ENCODE peak calls at places on chromosomes 1 and 21, in five cellular contexts. One of them, this sample, is unnamed.
A peak's percentile ranks its signal among the peaks of the same experiment; 100 is the strongest.

GRCh38 chr1:239761509-239761908 is 330.2 kb upstream of the FMN2 start:
- DNase-seq in mesendoderm: peak; percentile 13
- DNase-seq in fibroblast of lung: no peak
- DNase-seq in uterus: no peak
- DNase-seq in fibroblast of villous mesenchyme: no peak
- DNase-seq in this sample: no peak

GRCh38 chr1:158177705-158178450 is 2.8 kb upstream of the CD1D start:
- DNase-seq in fibroblast of lung: peak; percentile 56
- DNase-seq in fibroblast of villous mesenchyme: peak; percentile 66
- DNase-seq in mesendoderm: peak; percentile 86
- DNase-seq in uterus: peak; percentile 79
- DNase-seq in this sample: peak; percentile 39

GRCh38 chr1:43796111-43796581 is 88.8 kb downstream of the ST3GAL3 start:
- DNase-seq in mesendoderm: no peak
- DNase-seq in uterus: no peak
- DNase-seq in fibroblast of villous mesenchyme: peak; percentile 79
- DNase-seq in fibroblast of lung: peak; percentile 71
- DNase-seq in this sample: peak; percentile 24

GRCh38 chr1:246506440-246506784 is 667 bp downstream of the SMYD3 start:
- DNase-seq in mesendoderm: peak; percentile 11
- DNase-seq in fibroblast of villous mesenchyme: no peak
- DNase-seq in uterus: no peak
- DNase-seq in fibroblast of lung: no peak
- DNase-seq in this sample: no peak

GRCh38 chr1:73673980-73674379 is 524.0 kb downstream of the LRRIQ3 start:
- DNase-seq in fibroblast of lung: no peak
- DNase-seq in fibroblast of villous mesenchyme: no peak
- DNase-seq in uterus: no peak
- DNase-seq in mesendoderm: no peak
- DNase-seq in this sample: peak; percentile 0

GRCh38 chr1:30976143-30976542 is 67.6 kb upstream of the SDC3 start:
- DNase-seq in fibroblast of villous mesenchyme: peak; percentile 42
- DNase-seq in mesendoderm: no peak
- DNase-seq in uterus: no peak
- DNase-seq in fibroblast of lung: peak; percentile 44
- DNase-seq in this sample: no peak

GRCh38 chr1:166839600-166840308 is 479 bp downstream of the POGK start:
- DNase-seq in fibroblast of lung: peak; percentile 18
- DNase-seq in fibroblast of villous mesenchyme: peak; percentile 34
- DNase-seq in uterus: peak; percentile 60
- DNase-seq in mesendoderm: peak; percentile 77
- DNase-seq in this sample: no peak

GRCh38 chr1:206735553-206736031 is 35.0 kb upstream of the IL19 start:
- DNase-seq in fibroblast of villous mesenchyme: peak; percentile 86
- DNase-seq in uterus: no peak
- DNase-seq in mesendoderm: no peak
- DNase-seq in fibroblast of lung: peak; percentile 30
- DNase-seq in this sample: no peak

GRCh38 chr1:56000424-56000823 is 578.9 kb downstream of the PLPP3 start:
- DNase-seq in mesendoderm: no peak
- DNase-seq in uterus: no peak
- DNase-seq in fibroblast of lung: no peak
- DNase-seq in fibroblast of villous mesenchyme: no peak
- DNase-seq in this sample: no peak

GRCh38 chr1:211735208-211736170 is 60.1 kb upstream of the NEK2 start:
- DNase-seq in fibroblast of lung: peak; percentile 62
- DNase-seq in mesendoderm: peak; percentile 86
- DNase-seq in uterus: no peak
- DNase-seq in fibroblast of villous mesenchyme: peak; percentile 64
- DNase-seq in this sample: peak; percentile 33

GRCh38 chr1:109385417-109385816 is 12.3 kb downstream of the SORT1 start:
- DNase-seq in fibroblast of lung: peak; percentile 78
- DNase-seq in fibroblast of villous mesenchyme: no peak
- DNase-seq in mesendoderm: no peak
- DNase-seq in uterus: no peak
- DNase-seq in this sample: peak; percentile 67

GRCh38 chr1:116115476-116115875 is 4.3 kb downstream of the MAB21L3 start:
- DNase-seq in mesendoderm: peak; percentile 88
- DNase-seq in uterus: no peak
- DNase-seq in fibroblast of lung: peak; percentile 82
- DNase-seq in fibroblast of villous mesenchyme: peak; percentile 47
- DNase-seq in this sample: peak; percentile 63

GRCh38 chr1:217910791-217911320 is 279.7 kb downstream of the SPATA17 start:
- DNase-seq in fibroblast of lung: no peak
- DNase-seq in fibroblast of villous mesenchyme: no peak
- DNase-seq in mesendoderm: no peak
- DNase-seq in uterus: no peak
- DNase-seq in this sample: no peak

GRCh38 chr1:13588946-13589345 is 5.3 kb downstream of the PDPN start:
- DNase-seq in fibroblast of lung: no peak
- DNase-seq in fibroblast of villous mesenchyme: no peak
- DNase-seq in mesendoderm: no peak
- DNase-seq in uterus: no peak
- DNase-seq in this sample: no peak

GRCh38 chr1:248714248-248714647 is 11.7 kb upstream of the OR14I1 start:
- DNase-seq in fibroblast of villous mesenchyme: no peak
- DNase-seq in mesendoderm: peak; percentile 34
- DNase-seq in fibroblast of lung: peak; percentile 1
- DNase-seq in uterus: no peak
- DNase-seq in this sample: no peak

GRCh38 chr21:36698160-36699025 is 522 bp upstream of the SIM2 start:
- DNase-seq in fibroblast of lung: no peak
- DNase-seq in fibroblast of villous mesenchyme: no peak
- DNase-seq in mesendoderm: peak; percentile 53
- DNase-seq in uterus: no peak
- DNase-seq in this sample: no peak

GRCh38 chr1:48450505-48450904 is 21.5 kb downstream of the SPATA6 start:
- DNase-seq in fibroblast of villous mesenchyme: no peak
- DNase-seq in uterus: no peak
- DNase-seq in fibroblast of lung: peak; percentile 23
- DNase-seq in mesendoderm: no peak
- DNase-seq in this sample: no peak

GRCh38 chr1:38076038-38076437 is 29.4 kb upstream of the POU3F1 start:
- DNase-seq in fibroblast of villous mesenchyme: peak; percentile 40
- DNase-seq in fibroblast of lung: peak; percentile 15
- DNase-seq in mesendoderm: peak; percentile 85
- DNase-seq in uterus: no peak
- DNase-seq in this sample: no peak

GRCh38 chr1:19179597-19180271 is 30.3 kb downstream of the UBR4 start:
- DNase-seq in fibroblast of lung: peak; percentile 51
- DNase-seq in uterus: no peak
- DNase-seq in mesendoderm: peak; percentile 59
- DNase-seq in fibroblast of villous mesenchyme: peak; percentile 50
- DNase-seq in this sample: no peak

GRCh38 chr1:151639466-151639865 is 27.6 kb downstream of the SNX27 start:
- DNase-seq in uterus: no peak
- DNase-seq in fibroblast of villous mesenchyme: peak; percentile 86
- DNase-seq in fibroblast of lung: peak; percentile 23
- DNase-seq in mesendoderm: peak; percentile 84
- DNase-seq in this sample: peak; percentile 9

GRCh38 chr1:111570781-111571181 is 48.8 kb upstream of the RAP1A start:
- DNase-seq in fibroblast of villous mesenchyme: no peak
- DNase-seq in fibroblast of lung: no peak
- DNase-seq in uterus: no peak
- DNase-seq in mesendoderm: peak; percentile 63
- DNase-seq in this sample: no peak

GRCh38 chr1:22225858-22226584 is 83.1 kb upstream of the WNT4 start:
- DNase-seq in mesendoderm: peak; percentile 62
- DNase-seq in fibroblast of villous mesenchyme: no peak
- DNase-seq in fibroblast of lung: no peak
- DNase-seq in uterus: no peak
- DNase-seq in this sample: no peak

GRCh38 chr1:112770724-112771123 is 55.6 kb upstream of the PPM1J start:
- DNase-seq in fibroblast of villous mesenchyme: no peak
- DNase-seq in mesendoderm: no peak
- DNase-seq in uterus: no peak
- DNase-seq in fibroblast of lung: no peak
- DNase-seq in this sample: no peak

GRCh38 chr1:161069731-161070270 is at the start of gene ARHGAP30:
- DNase-seq in uterus: peak; percentile 25
- DNase-seq in fibroblast of lung: no peak
- DNase-seq in mesendoderm: peak; percentile 42
- DNase-seq in fibroblast of villous mesenchyme: no peak
- DNase-seq in this sample: no peak
- H3K4me3 ChIP-seq in uterus: no peak within 1 kb of the TSS
- H3K4me3 ChIP-seq in fibroblast of lung: no peak within 1 kb of the TSS
- H3K4me3 ChIP-seq in mesendoderm: no peak within 1 kb of the TSS
- H3K4me3 ChIP-seq in fibroblast of villous mesenchyme: no peak within 1 kb of the TSS
- H3K4me3 ChIP-seq in this sample: no peak within 1 kb of the TSS

GRCh38 chr1:3290915-3291314 is 163.6 kb upstream of the ARHGEF16 start:
- DNase-seq in mesendoderm: no peak
- DNase-seq in uterus: no peak
- DNase-seq in fibroblast of villous mesenchyme: no peak
- DNase-seq in fibroblast of lung: no peak
- DNase-seq in this sample: no peak
- H3K4me3 ChIP-seq in mesendoderm: no peak overlapping the region
- H3K4me3 ChIP-seq in uterus: no peak overlapping the region
- H3K4me3 ChIP-seq in fibroblast of villous mesenchyme: no peak overlapping the region
- H3K4me3 ChIP-seq in fibroblast of lung: no peak overlapping the region
- H3K4me3 ChIP-seq in this sample: no peak overlapping the region

DNA sequence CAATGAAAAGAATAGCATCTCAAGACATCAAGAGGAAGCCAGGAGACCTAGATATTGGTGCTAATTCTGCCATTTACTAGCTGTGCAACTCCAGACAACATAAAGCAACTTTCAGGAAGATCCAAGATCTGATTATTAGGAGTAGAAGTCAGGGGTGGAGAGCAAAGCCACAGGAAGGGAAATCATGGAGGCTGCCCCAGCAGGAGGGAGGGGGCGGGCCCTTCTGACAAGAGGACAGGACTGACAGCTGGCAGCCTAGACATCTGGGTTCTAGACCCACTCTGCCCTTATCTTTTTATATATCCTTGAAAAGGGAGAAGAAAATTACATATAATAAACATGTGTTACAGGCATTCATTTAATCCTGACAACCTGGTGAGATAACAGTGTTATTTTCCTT is 46.7 kb downstream of the ARHGEF11 start:
- DNase-seq in uterus: no peak
- DNase-seq in fibroblast of villous mesenchyme: no peak
- DNase-seq in mesendoderm: no peak
- DNase-seq in fibroblast of lung: no peak
- DNase-seq in this sample: no peak
- H3K4me3 ChIP-seq in uterus: no peak overlapping the region
- H3K4me3 ChIP-seq in fibroblast of villous mesenchyme: no peak overlapping the region
- H3K4me3 ChIP-seq in mesendoderm: no peak overlapping the region
- H3K4me3 ChIP-seq in fibroblast of lung: no peak overlapping the region
- H3K4me3 ChIP-seq in this sample: no peak overlapping the region

DNA sequence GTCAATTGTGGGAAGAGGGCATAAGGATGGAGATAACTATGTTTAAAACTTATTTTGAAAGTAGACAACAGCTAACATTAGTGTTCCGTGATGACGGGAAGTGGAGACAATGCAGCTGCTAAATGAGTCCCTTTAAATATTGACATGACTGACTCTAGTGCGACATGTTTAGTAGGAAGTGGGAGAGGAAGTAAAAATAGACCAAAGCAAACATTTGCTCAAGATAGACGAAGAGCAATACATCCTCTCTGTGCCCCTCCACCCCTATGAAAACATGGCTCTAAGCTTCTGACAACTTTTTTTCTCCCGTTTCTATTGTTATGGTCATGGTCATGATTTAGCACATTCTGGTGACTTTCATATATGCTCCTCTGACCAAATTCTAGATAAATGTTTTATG is 60.0 kb upstream of the HMCN1 start:
- DNase-seq in fibroblast of villous mesenchyme: no peak
- DNase-seq in fibroblast of lung: no peak
- DNase-seq in uterus: no peak
- DNase-seq in mesendoderm: no peak
- DNase-seq in this sample: no peak
- H3K4me3 ChIP-seq in fibroblast of villous mesenchyme: no peak overlapping the region
- H3K4me3 ChIP-seq in fibroblast of lung: no peak overlapping the region
- H3K4me3 ChIP-seq in uterus: no peak overlapping the region
- H3K4me3 ChIP-seq in mesendoderm: no peak overlapping the region
- H3K4me3 ChIP-seq in this sample: no peak overlapping the region

GRCh38 chr1:32538887-32539583 is at the start of gene ZBTB8A:
- DNase-seq in fibroblast of lung: peak; percentile 80
- DNase-seq in uterus: peak; percentile 43
- DNase-seq in mesendoderm: peak; percentile 77
- DNase-seq in fibroblast of villous mesenchyme: peak; percentile 76
- DNase-seq in this sample: no peak

GRCh38 chr1:32541064-32541566 is 1.9 kb downstream of the ZBTB8A start:
- DNase-seq in fibroblast of villous mesenchyme: no peak
- DNase-seq in mesendoderm: no peak
- DNase-seq in fibroblast of lung: no peak
- DNase-seq in uterus: no peak
- DNase-seq in this sample: no peak

GRCh38 chr1:32540589-32540988 is 1.4 kb downstream of the ZBTB8A start:
- DNase-seq in fibroblast of lung: no peak
- DNase-seq in uterus: no peak
- DNase-seq in mesendoderm: peak; percentile 96
- DNase-seq in fibroblast of villous mesenchyme: no peak
- DNase-seq in this sample: no peak

GRCh38 chr1:32536764-32537163 is 2.5 kb upstream of the ZBTB8A start:
- DNase-seq in mesendoderm: peak; percentile 25
- DNase-seq in uterus: no peak
- DNase-seq in fibroblast of villous mesenchyme: no peak
- DNase-seq in fibroblast of lung: no peak
- DNase-seq in this sample: no peak

DNA sequence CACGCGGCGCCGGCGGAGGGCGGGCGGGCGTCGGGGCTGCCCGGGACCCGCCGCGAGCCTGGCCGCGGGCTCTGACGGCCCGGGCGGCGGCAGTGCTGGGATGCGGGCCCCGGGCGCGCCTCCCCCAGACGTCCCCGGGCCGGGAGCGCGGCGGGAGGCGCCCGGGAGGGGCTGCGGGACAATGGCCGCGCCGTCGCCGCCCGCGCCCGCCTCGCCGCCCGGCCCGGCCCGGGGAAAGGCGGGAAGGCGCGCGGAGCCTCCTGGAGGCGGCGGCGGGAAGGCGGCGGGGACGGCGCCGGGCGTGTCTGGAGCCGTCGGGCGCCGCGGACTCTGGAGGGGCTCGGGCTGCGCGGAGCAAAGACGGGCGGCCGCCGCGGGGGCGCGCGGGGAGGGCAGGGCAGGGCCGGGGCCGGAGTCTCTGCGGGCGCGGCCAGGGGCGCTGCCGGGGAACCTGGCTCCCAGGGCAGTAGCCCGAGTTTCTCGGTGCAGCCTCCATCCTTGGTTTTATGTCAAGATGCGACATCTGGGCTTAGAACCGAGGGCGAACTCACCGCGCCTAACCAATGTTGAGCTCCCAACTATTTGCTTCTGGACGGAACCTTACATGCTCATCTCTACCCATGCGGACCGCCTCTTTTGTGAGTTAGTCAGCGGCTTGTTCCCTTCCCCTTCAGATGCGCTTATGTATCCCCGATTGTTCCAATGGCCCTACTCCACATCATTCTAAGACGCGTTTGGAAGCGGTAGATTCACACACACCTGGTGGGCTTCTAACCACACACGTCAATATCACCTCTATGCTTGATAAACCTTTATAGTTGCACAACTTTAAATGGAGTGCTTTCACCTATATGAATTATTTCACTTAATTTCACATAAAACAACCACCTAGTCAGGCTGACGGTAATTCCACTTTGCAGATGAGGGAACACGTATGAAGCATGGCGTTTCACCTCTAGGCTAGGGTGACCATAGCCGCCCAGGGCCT is 651 bp downstream of the ZBTB8A start:
- DNase-seq in fibroblast of lung: peak; percentile 43
- DNase-seq in mesendoderm: peak; percentile 58
- DNase-seq in fibroblast of villous mesenchyme: peak; percentile 45
- DNase-seq in uterus: peak; percentile 31
- DNase-seq in this sample: no peak
- H3K4me3 ChIP-seq in fibroblast of lung: peak overlapping the region; percentile 72
- H3K4me3 ChIP-seq in mesendoderm: peak overlapping the region; percentile 90
- H3K4me3 ChIP-seq in fibroblast of villous mesenchyme: peak overlapping the region; percentile 75
- H3K4me3 ChIP-seq in uterus: peak overlapping the region; percentile 61
- H3K4me3 ChIP-seq in this sample: peak overlapping the region; percentile 64

This sample was measured in skeletal muscle cell.